ENCODE peak calls at places on chromosomes 5 and 9, in six cellular contexts. I is AG10803, J is Peyer's patch, B is fibroblast of mammary gland, K is GM13976, D is AG09309. T is an unnamed sample.

GRCh38 chr9:28318515-28318914 is 745.2 kb upstream of the C9orf72 start:
- DNase-seq in I (no peak), K (no peak), D (no peak), J (no peak), B (no peak), T (no peak)

GRCh38 chr5:65070026-65070425 is 301.3 kb downstream of the CWC27 start:
- DNase-seq in D (no peak), I (no peak), B (no peak), J (no peak), K (no peak), T (peak; percentile 23)

GRCh38 chr9:101582593-101582992 is 12.2 kb downstream of the PPP3R2 start:
- DNase-seq in I (peak; percentile 85), B (peak; percentile 92), K (no peak), D (peak; percentile 87), J (no peak), T (no peak)

GRCh38 chr9:125393426-125393825 is 131.8 kb downstream of the GAPVD1 start:
- DNase-seq in J (no peak), I (peak; percentile 39), D (peak; percentile 8), K (no peak), B (peak; percentile 46), T (no peak)

GRCh38 chr5:127959152-127959764 is 124.3 kb upstream of the SLC12A2 start:
- DNase-seq in D (no peak), B (peak; percentile 86), J (peak; percentile 73), K (no peak), I (peak; percentile 62), T (no peak)

GRCh38 chr5:32542216-32543059 is 42.9 kb upstream of the SUB1 start:
- DNase-seq in D (no peak), I (no peak), K (peak; percentile 54), J (no peak), B (peak; percentile 81), T (peak; percentile 48)

GRCh38 chr9:78860806-78861475 is 564.0 kb downstream of the PSAT1 start:
- DNase-seq in B (peak; percentile 79), J (no peak), K (no peak), I (peak; percentile 86), D (peak; percentile 56), T (no peak)

GRCh38 chr5:32790411-32790951 is 79.4 kb downstream of the NPR3 start:
- DNase-seq in B (no peak), I (peak; percentile 94), D (no peak), J (no peak), K (no peak), T (no peak)

GRCh38 chr9:134010774-134011173 is 14.5 kb upstream of the BRD3OS start:
- DNase-seq in J (no peak), B (no peak), K (no peak), D (no peak), I (peak; percentile 29), T (no peak)

GRCh38 chr5:16178745-16179372 is 732 bp downstream of the MARCHF11 start:
- DNase-seq in D (peak; percentile 4), K (peak; percentile 50), J (peak; percentile 52), B (peak; percentile 50), I (peak; percentile 41), T (peak; percentile 73)

GRCh38 chr9:22010881-22011625 is 1.9 kb upstream of the CDKN2B start:
- DNase-seq in I (no peak), B (peak; percentile 48), K (no peak), D (no peak), J (no peak), T (no peak)

GRCh38 chr9:22008662-22009562 is at the start of gene CDKN2B:
- DNase-seq in B (peak; percentile 94), I (peak; percentile 96), K (peak; percentile 91), J (peak; percentile 96), D (peak; percentile 87), T (peak; percentile 93)

GRCh38 chr9:22005700-22006605 is 3.2 kb downstream of the CDKN2B start:
- DNase-seq in I (no peak), J (no peak), K (no peak), D (no peak), B (no peak), T (no peak)

GRCh38 chr9:22005083-22005699 is 3.9 kb downstream of the CDKN2B start:
- DNase-seq in B (no peak), D (no peak), I (no peak), K (no peak), J (no peak), T (no peak)

DNA sequence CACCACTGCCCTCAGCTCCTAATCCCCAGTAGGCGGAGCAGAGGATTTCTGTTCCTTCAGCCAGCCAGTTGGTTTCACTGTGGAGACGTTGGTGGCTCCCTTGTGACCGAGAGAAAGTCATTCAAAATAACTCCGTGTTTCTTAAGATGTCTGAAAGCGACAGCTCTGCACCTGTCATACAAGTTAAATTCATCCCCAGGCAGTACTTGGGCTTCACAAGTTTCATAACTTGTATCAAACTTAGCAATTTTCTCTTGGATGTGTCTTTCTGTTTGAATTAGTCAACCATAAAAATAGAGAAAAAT is 410 bp upstream of the CDKN2B start:
- DNase-seq in J (no peak), K (no peak), B (no peak), I (no peak), D (no peak), T (no peak)
- TF ChIP-seq CTCF in J (no peak), K (no peak), B (peak; percentile 45), I (peak; percentile 62), D (peak; percentile 42), T (no peak)

DNA sequence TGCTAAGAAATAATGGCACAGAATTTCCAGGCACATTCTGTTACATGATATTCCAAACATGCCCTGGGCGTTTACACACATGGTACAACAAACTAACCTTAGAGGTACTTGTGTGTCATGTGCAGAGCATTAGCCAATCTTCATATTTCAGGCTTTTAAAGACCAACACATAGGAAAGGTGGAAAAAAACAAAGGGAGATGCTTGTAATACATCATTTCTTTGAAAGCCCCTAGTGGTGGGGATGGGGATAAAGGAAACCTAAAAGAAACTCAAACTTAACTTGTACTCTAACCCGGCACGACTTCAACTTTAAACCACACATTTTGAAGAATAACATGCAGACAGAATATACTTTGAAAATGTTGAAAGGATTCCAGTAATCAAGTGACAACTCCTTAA is 133.6 kb downstream of the PTPRD start:
- DNase-seq in D (no peak), K (no peak), I (no peak), J (no peak), B (peak; percentile 1), T (no peak)
- TF ChIP-seq CTCF in D (no peak), K (no peak), I (no peak), J (no peak), B (peak; percentile 18), T (no peak)

DNA sequence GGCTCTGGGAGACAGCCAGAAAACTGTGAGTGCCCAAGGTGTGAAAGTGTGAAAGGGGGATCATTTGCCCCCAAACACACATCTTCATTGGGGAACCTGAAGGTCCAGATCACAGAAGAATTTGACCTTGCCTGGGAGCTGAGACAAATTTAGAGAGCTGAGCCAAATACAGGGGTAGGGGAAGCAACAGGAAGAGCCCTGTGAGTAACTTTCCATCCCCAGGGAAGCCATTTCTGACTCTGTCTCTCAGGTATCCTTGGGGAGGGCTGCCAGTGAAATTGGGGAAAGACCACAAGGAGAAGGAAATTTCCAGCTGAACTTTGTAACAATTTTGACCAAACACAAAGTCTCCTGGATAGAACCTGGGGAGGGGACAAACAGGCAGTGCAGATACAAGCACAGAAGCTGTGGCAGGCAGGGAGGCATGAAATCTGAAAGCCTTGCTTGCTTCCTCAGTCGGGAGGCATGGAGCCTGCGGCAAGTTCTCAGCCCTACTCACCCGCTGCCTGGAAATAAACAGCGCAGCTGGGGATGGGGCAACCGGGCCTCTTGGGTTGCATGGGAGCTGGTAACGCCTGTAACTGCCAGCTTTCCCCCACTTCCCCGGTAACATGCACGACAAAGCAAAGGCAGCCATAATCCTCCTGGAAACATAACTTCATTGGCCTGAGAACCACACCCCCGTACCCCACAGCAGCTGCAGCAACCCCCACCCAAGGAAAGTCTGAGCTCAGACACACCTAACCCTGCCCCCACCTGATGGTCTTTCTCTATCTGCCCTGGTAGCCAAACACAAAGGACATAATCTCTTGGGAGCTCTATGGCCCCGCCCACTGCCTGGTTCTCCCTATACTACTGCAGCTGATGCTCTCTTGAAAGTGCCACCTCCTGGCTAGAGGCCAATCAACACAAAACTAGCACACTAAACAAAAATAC is 31.4 kb upstream of the ZCCHC9 start:
- DNase-seq in I (no peak), J (no peak), B (peak; percentile 33), D (no peak), K (no peak), T (no peak)
- TF ChIP-seq CTCF in I (no peak), J (no peak), B (no peak), D (no peak), K (no peak), T (no peak)

GRCh38 chr5:38749861-38750260 is 96.0 kb upstream of the OSMR start:
- DNase-seq in I (no peak), K (no peak), D (no peak), B (no peak), J (no peak), T (no peak)

GRCh38 chr5:38753776-38754175 is 92.0 kb upstream of the OSMR start:
- DNase-seq in B (no peak), J (no peak), K (no peak), I (no peak), D (no peak), T (no peak)

GRCh38 chr5:38752622-38753021 is 93.2 kb upstream of the OSMR start:
- DNase-seq in B (no peak), K (no peak), D (no peak), I (peak; percentile 14), J (no peak), T (no peak)

GRCh38 chr5:38755171-38755570 is 90.6 kb upstream of the OSMR start:
- DNase-seq in D (peak; percentile 28), I (peak; percentile 55), B (peak; percentile 79), K (no peak), J (no peak), T (no peak)

DNA sequence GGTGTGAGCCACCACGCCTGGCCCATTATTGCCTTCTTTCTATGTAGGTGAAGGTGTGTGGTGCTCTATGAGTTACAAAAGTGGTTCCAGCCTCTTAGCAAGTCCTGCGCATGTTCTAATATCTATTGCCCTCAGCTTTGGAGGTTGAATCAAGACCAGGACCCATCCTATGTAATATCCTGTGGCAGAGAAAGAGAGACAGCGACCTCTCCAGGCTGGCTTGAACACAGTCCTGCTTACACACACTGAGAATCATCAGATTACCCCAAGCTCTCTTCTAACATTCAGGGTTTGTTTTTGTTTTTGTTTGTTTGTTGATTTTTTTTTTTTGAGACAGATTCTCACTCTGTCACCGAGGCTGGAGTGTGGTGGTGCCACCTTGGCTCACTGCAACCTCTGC is 94.7 kb upstream of the OSMR start:
- DNase-seq in I (no peak), K (no peak), D (no peak), B (peak; percentile 28), J (no peak), T (no peak)
- TF ChIP-seq CTCF in I (no peak), K (no peak), D (no peak), B (peak; percentile 18), J (no peak), T (no peak)

DNA sequence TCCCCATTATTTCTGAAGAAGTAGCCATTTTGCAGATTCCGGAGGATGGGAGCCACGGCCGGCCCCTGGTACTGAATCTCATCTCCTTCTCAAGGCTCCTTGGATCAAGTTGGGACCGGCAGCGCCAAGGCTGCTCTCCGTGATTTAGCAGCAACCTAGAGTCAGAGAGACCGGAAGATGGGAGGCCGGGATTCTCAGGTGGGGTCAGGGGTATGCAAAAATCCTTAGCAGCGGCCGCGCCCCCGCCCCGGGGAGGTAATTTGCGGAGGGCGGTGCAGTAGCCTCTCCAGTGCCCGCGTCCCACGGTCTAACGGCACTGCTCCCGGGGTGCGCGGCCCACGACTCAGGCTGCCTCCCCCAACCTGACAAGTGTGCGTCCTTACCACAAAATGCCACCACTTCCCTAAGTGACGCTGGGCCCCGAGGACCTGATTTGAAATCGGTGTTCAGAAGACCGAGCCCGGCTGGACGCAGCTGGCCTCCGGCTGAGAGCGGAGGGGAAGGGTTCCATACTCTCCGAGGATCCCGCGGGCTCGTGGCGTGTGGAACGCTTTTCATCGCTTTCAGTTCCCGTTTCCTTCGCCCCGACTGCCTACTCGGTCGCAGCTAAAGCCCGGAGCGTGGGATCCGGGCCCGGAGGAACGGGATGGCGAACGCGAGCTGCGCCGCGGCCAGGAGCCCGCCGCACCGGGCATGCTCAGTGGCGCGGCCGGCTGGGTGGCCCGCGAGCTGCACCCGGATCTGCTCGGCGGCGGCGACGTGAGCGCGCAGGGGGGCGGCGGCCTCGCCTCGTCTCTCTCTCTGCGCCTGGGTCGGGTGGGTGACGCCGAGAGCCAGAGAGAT is at the start of gene SCAMP1:
- DNase-seq in J (peak; percentile 96), D (peak; percentile 68), B (peak; percentile 88), K (peak; percentile 95), I (peak; percentile 91), T (peak; percentile 94)
- TF ChIP-seq CTCF in J (peak; percentile 42), D (peak; percentile 14), B (no peak), K (peak; percentile 35), I (no peak), T (no peak)

T was measured in GM20000.